ENCODE peak calls at places on chromosome 11, in ten cellular contexts. Q, B, I, E, P, M, X, J, Y and A are unnamed samples. For H3K4me1, the result is how much of the 10 kb centered on the place peaks cover.

GRCh38 chr11:28243596-28243995 is 135.4 kb downstream of the METTL15 start:
- DNase-seq in X (no peak), E (no peak), M (no peak), Q (no peak), B (no peak), Y (no peak), J (no peak), I (no peak), P (no peak), A (no peak)

GRCh38 chr11:5622802-5623201 is 2.0 kb upstream of the TRIM34 start:
- DNase-seq in X (no peak), E (no peak), M (no peak), I (no peak), J (no peak), Q (no peak), B (no peak), Y (no peak), P (no peak), A (no peak)

GRCh38 chr11:8067929-8068575 is 13.0 kb upstream of the TUB start:
- DNase-seq in P (no peak), I (no peak), M (peak), B (no peak), X (no peak), Y (no peak), E (no peak), Q (peak), J (peak), A (no peak)

GRCh38 chr11:120339394-120339890 is 3.2 kb downstream of the ARHGEF12 start:
- DNase-seq in J (no peak), B (peak), X (no peak), Q (peak), Y (peak), I (peak), M (no peak), E (no peak), P (peak), A (no peak)

GRCh38 chr11:103851166-103851651 is 185.2 kb upstream of the DDI1 start:
- DNase-seq in X (no peak), J (no peak), I (no peak), P (no peak), Y (peak), B (no peak), Q (no peak), E (no peak), M (no peak), A (no peak)

GRCh38 chr11:13446444-13446843 is 16.6 kb downstream of the BTBD10 start:
- DNase-seq in X (no peak), J (no peak), E (no peak), I (peak), Y (no peak), B (no peak), P (no peak), M (no peak), Q (no peak), A (no peak)

GRCh38 chr11:61838921-61839320 is 10.8 kb downstream of the FADS2 start:
- DNase-seq in X (no peak), B (no peak), Q (no peak), P (no peak), I (no peak), Y (no peak), J (no peak), M (no peak), E (no peak), A (no peak)

GRCh38 chr11:83120328-83120727 is 36.6 kb upstream of the PCF11 start:
- DNase-seq in J (no peak), Q (no peak), B (no peak), P (no peak), Y (no peak), E (no peak), X (no peak), I (no peak), M (no peak), A (no peak)

GRCh38 chr11:36296925-36297604 is 977 bp downstream of the PRR5L start:
- DNase-seq in P (no peak), X (no peak), I (no peak), M (no peak), Y (no peak), J (no peak), E (no peak), B (no peak), Q (no peak), A (no peak)

GRCh38 chr11:67401495-67402191 is at the start of gene PPP1CA:
- DNase-seq in Q (peak), E (peak), B (peak), J (peak), I (peak), M (peak), X (peak), Y (peak), P (peak), A (peak)

GRCh38 chr11:67397986-67398660 is 3.5 kb downstream of the PPP1CA start:
- DNase-seq in Y (no peak), I (no peak), Q (no peak), J (no peak), E (no peak), B (no peak), X (peak), M (no peak), P (no peak), A (no peak)

GRCh38 chr11:67398661-67399563 is 2.7 kb downstream of the PPP1CA start:
- DNase-seq in M (no peak), I (no peak), Q (no peak), J (no peak), X (no peak), Y (no peak), E (no peak), B (no peak), P (no peak), A (no peak)

GRCh38 chr11:67400251-67400941 is 1.3 kb downstream of the PPP1CA start:
- DNase-seq in J (no peak), Q (no peak), Y (no peak), B (no peak), E (no peak), I (no peak), P (no peak), X (no peak), M (no peak), A (peak)

GRCh38 chr11:67400942-67401494 is 640 bp downstream of the PPP1CA start:
- DNase-seq in P (no peak), J (no peak), E (no peak), X (no peak), Y (no peak), M (no peak), B (no peak), Q (no peak), I (no peak), A (peak)
- TF ChIP-seq CTCF in P (no peak), J (no peak), E (no peak), X (no peak), Y (no peak), M (no peak), B (no peak), Q (no peak), I (no peak), A (no peak)

DNA sequence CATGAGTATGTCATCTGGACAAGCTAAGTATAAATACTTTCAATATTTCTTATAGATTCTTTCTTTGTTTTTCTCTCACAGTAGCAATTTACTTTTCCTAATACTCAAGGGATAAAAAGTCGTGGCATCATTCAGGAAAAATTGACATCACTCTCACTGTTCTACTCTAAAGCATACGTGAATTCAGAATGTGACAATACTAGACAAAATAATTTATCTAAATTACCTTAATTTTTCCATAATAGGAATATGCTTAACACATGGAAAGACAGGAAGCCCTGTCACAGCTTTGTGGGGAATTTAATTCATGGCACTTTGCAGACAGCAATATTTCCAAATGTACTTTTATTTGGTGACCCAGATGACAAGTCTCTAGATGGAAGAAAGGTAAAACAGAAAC is 394.6 kb downstream of the DLG2 start:
- DNase-seq in E (no peak), P (no peak), J (no peak), X (no peak), Y (no peak), M (no peak), Q (no peak), I (no peak), B (no peak), A (no peak)
- H3K4me1 ChIP-seq in E (under half), P (under half), J (under half), X (under half), Y (under half), M (under half), Q (under half), I (under half), B (under half), A (under half)

GRCh38 chr11:67468835-67469811 is at the start of gene TMEM134:
- DNase-seq in X (peak), I (peak), Y (peak), P (peak), Q (peak), J (peak), B (peak), E (peak), M (peak), A (peak)
- TF ChIP-seq CTCF in X (peak), I (peak), Y (peak), P (peak), Q (peak), J (peak), B (peak), E (no peak), M (peak), A (no peak)

GRCh38 chr11:113670830-113671215 is 35.3 kb downstream of the TMPRSS5 start:
- DNase-seq in E (no peak), Y (no peak), Q (no peak), B (no peak), P (no peak), X (no peak), I (no peak), J (peak), M (no peak), A (no peak)
- H3K4me1 ChIP-seq in E (under half), Y (under half), Q (under half), B (under half), P (under half), X (under half), I (under half), J (under half), M (under half), A (under half)

GRCh38 chr11:111308140-111308539 is 9.8 kb downstream of the POU2AF3 start:
- DNase-seq in B (no peak), Q (no peak), X (no peak), J (no peak), M (no peak), P (no peak), I (no peak), Y (no peak), E (peak), A (no peak)

GRCh38 chr11:111307472-111308108 is 9.2 kb downstream of the POU2AF3 start:
- DNase-seq in M (no peak), Y (no peak), I (peak), E (no peak), P (no peak), X (no peak), B (no peak), Q (no peak), J (no peak), A (no peak)

GRCh38 chr11:111306321-111306720 is 8.0 kb downstream of the POU2AF3 start:
- DNase-seq in Q (no peak), I (no peak), B (no peak), J (no peak), M (no peak), X (no peak), E (no peak), Y (no peak), P (no peak), A (no peak)

GRCh38 chr11:111305403-111305802 is 7.1 kb downstream of the POU2AF3 start:
- DNase-seq in Q (no peak), E (no peak), X (no peak), J (no peak), B (no peak), M (no peak), P (no peak), I (no peak), Y (no peak), A (no peak)

DNA sequence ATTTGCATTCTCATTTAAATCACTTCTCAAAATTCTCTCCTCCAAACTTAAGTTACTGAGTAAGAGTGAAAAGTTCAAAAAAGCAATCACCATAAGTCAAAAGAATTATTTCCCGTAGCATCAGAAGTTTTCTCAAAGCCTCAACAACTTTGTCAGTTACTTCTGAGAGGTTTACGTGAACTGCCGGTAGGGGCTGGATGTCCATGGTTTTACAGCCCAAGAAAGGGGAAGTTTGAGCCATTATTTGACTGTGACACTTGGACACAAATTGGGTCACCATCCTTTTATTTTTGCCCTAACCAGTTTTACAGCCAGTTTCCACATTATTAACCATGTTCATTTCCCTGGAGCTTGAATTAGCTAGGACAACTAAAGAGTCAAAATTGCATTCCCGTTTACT is 7.5 kb downstream of the POU2AF3 start:
- DNase-seq in E (no peak), X (no peak), Q (no peak), Y (no peak), M (no peak), I (no peak), P (no peak), J (no peak), B (no peak), A (no peak)
- TF ChIP-seq CTCF in E (no peak), X (no peak), Q (no peak), Y (no peak), M (no peak), I (no peak), P (no peak), J (no peak), B (no peak), A (no peak)